ENCODE peak calls at places on chromosomes 11 and 22, in nine cellular contexts. R, E, I, C, M, V, N, X and B are unnamed samples.
A peak's percentile ranks its signal among the peaks of the same experiment; 100 is the strongest.

GRCh38 chr11:58006940-58007339 is 16.7 kb upstream of the OR9Q1 start:
- DNase-seq in R (no peak), E (no peak), I (no peak), C (no peak), M (no peak), V (no peak), N (peak; percentile 78), X (no peak), B (no peak)

GRCh38 chr22:41526802-41527799 is 17.2 kb downstream of the POLR3H start:
- DNase-seq in R (no peak), E (peak; percentile 47), I (no peak), C (peak; percentile 44), M (no peak), V (peak; percentile 52), N (peak; percentile 25), X (no peak), B (peak; percentile 66)

GRCh38 chr11:117226388-117227385 is 5.2 kb downstream of the PCSK7 start:
- DNase-seq in R (no peak), E (peak; percentile 60), I (no peak), C (no peak), M (no peak), V (no peak), N (peak; percentile 78), X (no peak), B (peak; percentile 85)

GRCh38 chr22:31488988-31489617 is 539 bp downstream of the EIF4ENIF1 start:
- DNase-seq in R (no peak), E (peak; percentile 42), I (no peak), C (peak; percentile 46), M (no peak), V (peak; percentile 54), N (peak; percentile 7), X (peak; percentile 35), B (peak; percentile 75)

GRCh38 chr11:60344146-60344545 is 17.1 kb downstream of the MS4A6E start:
- DNase-seq in R (no peak), E (no peak), I (no peak), C (no peak), M (no peak), V (no peak), N (no peak), X (no peak), B (no peak)

GRCh38 chr11:63880031-63880841 is 36.7 kb downstream of the RCOR2 start:
- DNase-seq in R (no peak), E (no peak), I (no peak), C (no peak), M (no peak), V (no peak), N (peak; percentile 82), X (no peak), B (no peak)

GRCh38 chr22:30314918-30315317 is 11.8 kb downstream of the TBC1D10A start:
- DNase-seq in R (no peak), E (no peak), I (no peak), C (no peak), M (no peak), V (no peak), N (peak; percentile 67), X (no peak), B (no peak)

GRCh38 chr11:80349986-80350385 is 909.2 kb upstream of the TENM4 start:
- DNase-seq in R (no peak), E (no peak), I (no peak), C (no peak), M (no peak), V (no peak), N (no peak), X (no peak), B (no peak)

GRCh38 chr22:41021655-41022454 is 70.5 kb upstream of the EP300 start:
- DNase-seq in R (peak; percentile 79), E (peak; percentile 66), I (peak; percentile 46), C (peak; percentile 58), M (peak; percentile 62), V (peak; percentile 72), N (peak; percentile 16), X (peak; percentile 70), B (peak; percentile 79)

GRCh38 chr11:58647141-58647699 is 24.8 kb downstream of the CNTF start:
- DNase-seq in R (no peak), E (no peak), I (no peak), C (no peak), M (no peak), V (no peak), N (no peak), X (no peak), B (no peak)

GRCh38 chr11:94868468-94868867 is 100.3 kb downstream of the AMOTL1 start:
- DNase-seq in R (no peak), E (no peak), I (no peak), C (no peak), M (peak; percentile 4), V (no peak), N (no peak), X (no peak), B (no peak)

GRCh38 chr22:31637375-31637937 is 24.6 kb downstream of the PISD start:
- DNase-seq in R (no peak), E (peak; percentile 54), I (no peak), C (peak; percentile 71), M (no peak), V (no peak), N (no peak), X (no peak), B (peak; percentile 66)

GRCh38 chr11:130533113-130533803 is 84.8 kb downstream of the ADAMTS15 start:
- DNase-seq in R (peak; percentile 69), E (no peak), I (no peak), C (no peak), M (no peak), V (no peak), N (no peak), X (no peak), B (no peak)

GRCh38 chr11:73325036-73325981 is 17.2 kb downstream of the ARHGEF17 start:
- DNase-seq in R (no peak), E (no peak), I (no peak), C (no peak), M (no peak), V (no peak), N (peak; percentile 56), X (peak; percentile 57), B (no peak)
- TF ChIP-seq POLR2A in R (no peak), E (no peak), I (no peak), C (no peak), M (no peak), V (no peak), N (no peak), X (no peak), B (no peak)

GRCh38 chr11:2988996-2989395 is 3.1 kb downstream of the NAP1L4 start:
- DNase-seq in R (no peak), E (no peak), I (no peak), C (no peak), M (no peak), V (no peak), N (peak; percentile 33), X (no peak), B (peak; percentile 52)

GRCh38 chr11:2992234-2992999 is at the start of gene NAP1L4:
- DNase-seq in R (peak; percentile 96), E (peak; percentile 98), I (peak; percentile 91), C (peak; percentile 97), M (peak; percentile 95), V (peak; percentile 99), N (peak; percentile 95), X (peak; percentile 98), B (peak; percentile 98)

GRCh38 chr11:2989551-2989950 is 2.6 kb downstream of the NAP1L4 start:
- DNase-seq in R (no peak), E (no peak), I (no peak), C (no peak), M (no peak), V (no peak), N (no peak), X (no peak), B (peak; percentile 52)

GRCh38 chr11:2991477-2992233 is 474 bp downstream of the NAP1L4 start:
- DNase-seq in R (no peak), E (peak; percentile 63), I (no peak), C (peak; percentile 32), M (no peak), V (no peak), N (peak; percentile 20), X (peak; percentile 36), B (peak; percentile 76)

DNA sequence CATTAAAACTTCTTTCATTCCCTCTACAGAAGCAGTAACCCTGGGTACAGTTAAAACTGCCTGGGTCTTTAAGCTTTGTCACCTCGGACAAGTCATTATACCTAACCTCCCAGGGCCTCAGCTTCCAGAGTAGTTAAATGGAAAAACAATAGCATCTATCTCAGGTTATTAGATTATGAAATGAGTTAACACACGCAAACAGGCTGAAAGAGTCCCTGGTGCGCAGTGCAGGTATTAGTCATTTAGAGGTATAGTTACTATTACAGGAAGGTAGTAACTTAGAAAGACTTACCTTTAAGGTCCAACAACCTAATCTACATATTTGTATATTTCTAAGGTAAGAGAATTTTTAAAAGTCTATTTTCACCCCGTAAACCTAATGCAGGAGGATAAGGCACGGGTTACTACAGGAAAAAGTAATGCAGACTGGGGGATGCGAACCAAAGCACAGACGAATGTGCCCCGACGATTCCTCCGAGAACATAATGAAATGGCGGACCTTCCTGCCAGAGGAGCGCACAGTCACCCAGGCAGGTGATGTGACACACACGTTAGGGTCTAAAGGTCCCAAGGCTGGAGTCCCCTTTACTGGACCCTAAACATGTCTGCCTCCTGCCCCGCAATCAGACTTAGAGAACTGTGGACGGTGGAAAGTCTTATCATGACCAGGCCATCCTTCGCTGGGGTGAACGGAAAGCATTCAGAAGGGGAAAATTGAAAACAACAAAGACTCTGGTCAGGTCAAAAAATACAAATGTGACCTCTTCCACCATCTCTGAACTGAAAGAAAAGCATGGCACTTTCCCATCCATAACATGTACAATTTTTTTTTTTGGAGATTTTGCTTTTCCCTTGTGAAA is 1.3 kb downstream of the NAP1L4 start:
- DNase-seq in R (no peak), E (peak; percentile 45), I (no peak), C (peak; percentile 26), M (no peak), V (no peak), N (no peak), X (no peak), B (peak; percentile 76)
- TF ChIP-seq POLR2A in R (no peak), E (no peak), I (no peak), C (peak; percentile 26), M (no peak), V (no peak), N (no peak), X (no peak), B (no peak)

GRCh38 chr22:17133137-17133536 is 12.0 kb upstream of the TMEM121B start:
- DNase-seq in R (no peak), E (no peak), I (no peak), C (no peak), M (no peak), V (no peak), N (no peak), X (no peak), B (no peak)
- TF ChIP-seq POLR2A in R (no peak), E (no peak), I (no peak), C (no peak), M (no peak), V (no peak), N (no peak), X (no peak), B (no peak)

DNA sequence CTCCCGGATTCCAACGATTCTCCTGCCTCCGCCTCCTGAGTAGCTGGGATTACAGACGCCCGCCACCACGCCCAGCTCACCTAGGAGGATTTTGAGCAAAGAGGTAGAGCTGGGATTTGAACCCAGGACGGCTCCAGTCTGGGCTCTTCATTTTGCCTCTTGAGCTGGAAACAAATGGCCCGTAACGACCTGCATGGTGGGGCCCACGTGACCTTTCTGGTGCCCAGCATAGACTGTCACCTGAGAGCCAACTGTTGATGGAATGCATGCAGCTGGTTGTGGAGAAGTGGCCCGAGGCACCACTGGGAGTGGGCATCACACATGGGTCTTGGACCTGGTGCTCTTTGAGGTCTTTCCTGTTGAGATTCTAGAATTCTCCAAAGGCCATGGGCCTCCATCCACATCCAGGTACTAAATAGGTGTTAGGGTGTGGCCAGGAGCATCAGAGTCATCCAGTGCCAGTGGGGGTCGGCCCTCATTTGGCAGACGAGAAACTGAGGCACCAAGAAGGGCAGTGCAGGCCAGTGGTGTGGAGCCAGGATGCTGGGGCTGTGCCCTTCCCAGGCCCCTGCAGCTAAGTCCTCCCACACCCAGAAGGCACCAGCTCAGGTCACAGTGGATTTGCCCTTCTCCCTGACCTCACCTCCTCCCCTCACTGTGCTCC is 3.9 kb downstream of the ATF4 start:
- DNase-seq in R (no peak), E (no peak), I (no peak), C (no peak), M (no peak), V (no peak), N (no peak), X (no peak), B (peak; percentile 39)
- TF ChIP-seq POLR2A in R (no peak), E (no peak), I (no peak), C (no peak), M (no peak), V (no peak), N (no peak), X (no peak), B (peak; percentile 22)